ENCODE peak calls at places on chromosomes 5 and 9, in four cellular contexts. One of them, this sample, is unnamed.

GRCh38 chr9:1514241-1514640 is 464.1 kb downstream of the DMRT2 start:
- DNase-seq in HepG2: no peak
- DNase-seq in K562: no peak
- DNase-seq in GM12878: no peak
- DNase-seq in this sample: no peak

GRCh38 chr9:134839441-134840125 is 41.0 kb upstream of the FCN2 start:
- DNase-seq in HepG2: no peak
- DNase-seq in K562: peak; percentile 34
- DNase-seq in GM12878: no peak
- DNase-seq in this sample: peak; percentile 55

GRCh38 chr5:44729536-44729935 is 79.2 kb upstream of the MRPS30 start:
- DNase-seq in HepG2: no peak
- DNase-seq in K562: no peak
- DNase-seq in GM12878: no peak
- DNase-seq in this sample: no peak

GRCh38 chr5:71899865-71900342 is 180.8 kb downstream of the CARTPT start:
- DNase-seq in HepG2: no peak
- DNase-seq in K562: no peak
- DNase-seq in GM12878: no peak
- DNase-seq in this sample: no peak

GRCh38 chr5:37882636-37883035 is 42.8 kb upstream of the GDNF start:
- DNase-seq in HepG2: no peak
- DNase-seq in K562: no peak
- DNase-seq in GM12878: no peak
- DNase-seq in this sample: no peak

GRCh38 chr9:112174965-112175795 is at the start of gene SUSD1:
- DNase-seq in HepG2: peak; percentile 31
- DNase-seq in K562: peak; percentile 90
- DNase-seq in GM12878: no peak
- DNase-seq in this sample: peak; percentile 88

GRCh38 chr9:122227576-122227903 is 1.2 kb downstream of the LHX6 start:
- DNase-seq in HepG2: no peak
- DNase-seq in K562: no peak
- DNase-seq in GM12878: no peak
- DNase-seq in this sample: no peak

GRCh38 chr5:87243161-87243877 is 24.4 kb upstream of the RASA1 start:
- DNase-seq in HepG2: peak; percentile 6
- DNase-seq in K562: no peak
- DNase-seq in GM12878: no peak
- DNase-seq in this sample: no peak

GRCh38 chr9:83062011-83062652 is 810 bp downstream of the RASEF start:
- DNase-seq in HepG2: no peak
- DNase-seq in K562: no peak
- DNase-seq in GM12878: no peak
- DNase-seq in this sample: peak; percentile 65

GRCh38 chr5:134008257-134008749 is 3.5 kb upstream of the VDAC1 start:
- DNase-seq in HepG2: no peak
- DNase-seq in K562: no peak
- DNase-seq in GM12878: no peak
- DNase-seq in this sample: peak; percentile 37

GRCh38 chr5:87074934-87075541 is 192.6 kb upstream of the RASA1 start:
- DNase-seq in HepG2: no peak
- DNase-seq in K562: no peak
- DNase-seq in GM12878: peak; percentile 89
- DNase-seq in this sample: no peak

DNA sequence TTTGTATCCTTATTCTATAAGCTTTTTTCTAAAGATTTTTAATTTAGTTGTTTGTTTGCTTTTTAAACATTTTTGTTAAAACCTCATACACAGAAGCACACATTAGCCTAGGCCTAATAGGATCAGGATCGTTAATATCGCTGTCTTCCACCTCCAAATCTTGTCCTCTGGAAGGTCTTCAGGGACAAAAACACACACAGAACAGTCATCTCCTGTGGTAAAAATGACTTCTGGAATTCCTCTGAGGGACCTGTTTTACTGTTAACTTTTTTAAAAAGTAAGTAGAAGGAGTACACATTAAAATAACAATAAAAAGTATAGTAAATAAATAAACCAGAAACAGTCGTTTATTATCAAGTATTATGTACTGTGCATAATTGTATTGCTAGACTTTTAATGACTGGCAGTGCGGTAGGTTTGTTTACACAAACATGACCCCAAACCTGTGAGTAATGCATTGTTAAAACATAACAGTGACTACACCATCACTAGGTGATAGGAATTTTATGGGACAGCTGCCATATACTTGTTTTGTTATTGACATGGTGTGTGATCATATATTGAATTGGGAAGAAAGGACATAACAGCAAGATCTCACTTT is 109.6 kb downstream of the ZCCHC7 start:
- DNase-seq in HepG2: no peak
- DNase-seq in K562: no peak
- DNase-seq in GM12878: no peak
- DNase-seq in this sample: no peak
- TF ChIP-seq TAF1 in HepG2: no peak
- TF ChIP-seq TAF1 in K562: no peak
- TF ChIP-seq TAF1 in GM12878: no peak
- TF ChIP-seq TAF1 in this sample: no peak

GRCh38 chr9:69981686-69982450 is 61.8 kb upstream of the MAMDC2 start:
- DNase-seq in HepG2: no peak
- DNase-seq in K562: no peak
- DNase-seq in GM12878: no peak
- DNase-seq in this sample: no peak
- TF ChIP-seq NFIC in HepG2: no peak
- TF ChIP-seq NFIC in K562: no peak
- TF ChIP-seq NFIC in GM12878: no peak
- TF ChIP-seq NFIC in this sample: no peak

GRCh38 chr5:42360061-42360460 is 63.2 kb upstream of the GHR start:
- DNase-seq in HepG2: no peak
- DNase-seq in K562: no peak
- DNase-seq in GM12878: no peak
- DNase-seq in this sample: no peak

GRCh38 chr5:42361321-42361688 is 61.9 kb upstream of the GHR start:
- DNase-seq in HepG2: no peak
- DNase-seq in K562: no peak
- DNase-seq in GM12878: no peak
- DNase-seq in this sample: no peak

GRCh38 chr5:42366051-42366450 is 57.2 kb upstream of the GHR start:
- DNase-seq in HepG2: no peak
- DNase-seq in K562: no peak
- DNase-seq in GM12878: no peak
- DNase-seq in this sample: no peak

DNA sequence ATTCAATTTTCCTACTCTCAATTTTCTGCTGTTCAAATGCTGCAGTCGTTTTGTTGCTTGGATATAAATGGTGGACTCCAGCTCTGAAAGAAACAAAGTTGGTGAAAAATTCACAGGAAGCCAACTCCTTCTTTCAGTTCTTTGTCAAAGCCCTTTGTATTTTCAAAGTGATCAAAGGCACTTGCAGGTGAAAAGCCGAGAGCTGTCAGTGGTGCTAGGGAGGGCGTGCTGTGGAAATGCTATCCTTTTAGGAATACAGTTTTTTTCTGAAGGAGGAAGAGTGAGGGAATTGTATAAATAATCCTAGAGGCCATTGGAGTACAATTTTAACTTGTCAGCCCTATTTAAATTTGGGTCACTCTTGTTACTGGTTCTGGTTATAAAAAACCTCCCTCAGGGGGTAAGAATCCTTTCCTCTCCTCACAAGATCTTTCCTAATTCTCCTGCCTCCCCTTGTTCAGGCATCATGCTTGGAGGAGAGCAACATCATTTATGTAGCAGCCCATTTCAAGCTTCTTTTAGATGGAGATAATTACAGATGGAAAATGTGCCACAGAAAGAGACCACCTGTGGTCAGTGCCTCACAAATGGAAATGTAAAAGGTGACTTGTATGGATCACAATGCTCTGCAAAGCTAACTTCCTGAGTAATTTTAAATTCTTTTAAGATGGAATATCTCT is 62.5 kb upstream of the GHR start:
- DNase-seq in HepG2: no peak
- DNase-seq in K562: no peak
- DNase-seq in GM12878: no peak
- DNase-seq in this sample: no peak
- TF ChIP-seq TAF1 in HepG2: no peak
- TF ChIP-seq TAF1 in K562: no peak
- TF ChIP-seq TAF1 in GM12878: no peak
- TF ChIP-seq TAF1 in this sample: no peak

DNA sequence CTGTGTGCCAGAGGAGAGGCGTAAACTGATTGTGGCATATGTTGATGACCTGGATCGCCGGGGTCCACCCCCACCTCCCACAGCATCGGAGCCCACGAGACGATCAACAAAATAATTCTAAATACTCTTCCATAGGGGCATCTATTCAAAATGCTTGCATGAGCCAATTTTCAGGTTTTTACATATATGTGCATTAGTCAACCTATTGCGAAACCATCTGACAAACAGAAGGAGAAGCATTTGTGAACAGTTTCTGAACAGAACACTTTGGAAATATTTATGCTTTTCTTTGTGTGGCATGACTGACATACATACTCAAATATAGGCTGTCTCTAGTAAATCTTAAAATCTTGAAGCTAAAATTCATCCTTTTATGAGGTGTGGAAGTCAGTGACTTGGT is 5.5 kb downstream of the GPR151 start:
- DNase-seq in HepG2: no peak
- DNase-seq in K562: no peak
- DNase-seq in GM12878: no peak
- DNase-seq in this sample: no peak
- TF ChIP-seq NFIC in HepG2: no peak
- TF ChIP-seq NFIC in K562: no peak
- TF ChIP-seq NFIC in GM12878: no peak
- TF ChIP-seq NFIC in this sample: no peak

DNA sequence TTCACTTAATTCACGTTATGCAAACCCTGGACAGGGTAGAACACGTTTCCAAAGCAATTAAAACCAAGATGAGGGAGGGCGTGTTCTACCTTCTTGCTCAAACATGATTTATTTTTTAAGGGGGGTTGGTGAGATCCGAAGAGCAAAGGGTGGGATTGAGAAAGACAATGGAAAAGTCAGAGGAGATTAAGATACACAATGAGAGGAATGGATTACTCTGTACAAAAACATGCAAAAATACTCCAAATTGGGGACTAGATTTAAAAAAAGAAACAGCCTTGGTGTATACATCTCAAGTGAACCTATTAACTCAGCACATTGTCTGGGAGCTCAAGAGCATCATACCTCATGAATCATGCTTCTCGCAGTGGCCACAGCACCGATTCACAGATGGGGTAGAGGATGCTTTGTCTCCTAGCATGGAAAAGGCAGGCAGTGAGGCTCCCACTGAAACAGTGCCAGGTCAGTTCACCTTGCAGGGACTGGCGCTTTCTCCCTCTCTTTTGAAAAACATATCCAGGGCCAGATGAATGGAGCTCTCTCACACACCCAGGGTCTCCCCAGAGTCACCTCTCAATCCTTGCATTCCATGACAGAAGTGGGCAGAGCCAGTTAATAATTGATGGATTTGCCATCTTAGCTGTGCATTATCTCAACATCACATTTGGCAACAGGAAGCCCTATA is 459.7 kb downstream of the BNC2 start:
- DNase-seq in HepG2: no peak
- DNase-seq in K562: no peak
- DNase-seq in GM12878: no peak
- DNase-seq in this sample: no peak
- TF ChIP-seq TAF1 in HepG2: no peak
- TF ChIP-seq TAF1 in K562: no peak
- TF ChIP-seq TAF1 in GM12878: no peak
- TF ChIP-seq TAF1 in this sample: no peak

DNA sequence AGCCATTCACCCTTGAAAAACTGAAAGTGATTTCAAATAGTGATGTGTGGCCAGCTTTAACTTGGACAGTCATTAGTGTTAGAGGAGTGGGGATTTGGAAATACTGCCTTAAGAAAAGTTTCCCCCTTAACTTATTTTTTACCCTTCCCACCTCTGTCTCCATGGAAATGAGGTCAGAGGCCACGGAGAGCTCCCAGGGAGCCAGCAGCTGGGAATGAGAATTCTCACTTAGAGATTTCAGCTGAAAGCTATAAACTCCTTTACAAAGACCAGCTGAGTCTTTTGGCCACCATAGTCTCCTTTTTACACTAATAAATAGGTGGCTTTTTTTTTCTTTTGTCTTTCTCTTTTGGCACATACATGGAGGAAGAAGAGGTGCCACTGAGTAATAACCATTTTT is 45.7 kb upstream of the PIK3R1 start:
- DNase-seq in HepG2: no peak
- DNase-seq in K562: no peak
- DNase-seq in GM12878: no peak
- DNase-seq in this sample: no peak
- TF ChIP-seq NFIC in HepG2: no peak
- TF ChIP-seq NFIC in K562: no peak
- TF ChIP-seq NFIC in GM12878: no peak
- TF ChIP-seq NFIC in this sample: no peak